ENCODE peak calls at places on chromosomes 13 and 19, in nine cellular contexts. X is adrenal gland, Z is lower lobe of right lung, O is left ventricle myocardium inferior, E is mesenchymal stem cell, D is left lung, J is PC-9, T is spleen, P is heart right ventricle. W is an unnamed sample.

GRCh38 chr13:72379581-72379980 is 347.8 kb downstream of the MZT1 start:
- DNase-seq in X (no peak), Z (no peak), O (no peak), J (no peak), P (no peak), T (no peak), D (no peak), E (peak; percentile 6), W (no peak)

GRCh38 chr19:40326201-40326600 is 22.0 kb downstream of the C19orf47 start:
- DNase-seq in Z (no peak), O (no peak), T (no peak), J (no peak), E (no peak), X (no peak), P (no peak), D (peak; percentile 76), W (no peak)

GRCh38 chr13:80296638-80297037 is 44.3 kb downstream of the SPRY2 start:
- DNase-seq in J (no peak), T (no peak), D (no peak), Z (no peak), P (no peak), O (no peak), X (peak; percentile 14), E (no peak), W (no peak)

GRCh38 chr19:46913852-46914430 is 53.1 kb downstream of the ARHGAP35 start:
- DNase-seq in P (no peak), T (no peak), J (peak; percentile 91), D (no peak), E (peak; percentile 88), O (no peak), X (no peak), Z (no peak), W (no peak)

GRCh38 chr19:6674868-6675305 is 4.9 kb upstream of the TNFSF14 start:
- DNase-seq in Z (peak; percentile 73), E (peak; percentile 43), J (peak; percentile 79), O (peak; percentile 50), T (peak; percentile 93), X (peak; percentile 89), P (peak; percentile 47), D (peak; percentile 89), W (peak; percentile 48)

GRCh38 chr19:2761876-2762782 is 20.9 kb downstream of the SGTA start:
- DNase-seq in X (no peak), J (no peak), T (no peak), E (no peak), O (no peak), D (no peak), Z (no peak), P (no peak), W (no peak)

GRCh38 chr19:406999-407491 is 1.9 kb downstream of the C2CD4C start:
- DNase-seq in D (peak; percentile 76), J (no peak), E (no peak), Z (no peak), P (no peak), X (no peak), T (peak; percentile 54), O (no peak), W (no peak)

GRCh38 chr13:84279166-84279565 is 396.9 kb upstream of the SLITRK1 start:
- DNase-seq in Z (no peak), E (no peak), T (no peak), J (no peak), P (no peak), D (no peak), X (no peak), O (no peak), W (no peak)

DNA sequence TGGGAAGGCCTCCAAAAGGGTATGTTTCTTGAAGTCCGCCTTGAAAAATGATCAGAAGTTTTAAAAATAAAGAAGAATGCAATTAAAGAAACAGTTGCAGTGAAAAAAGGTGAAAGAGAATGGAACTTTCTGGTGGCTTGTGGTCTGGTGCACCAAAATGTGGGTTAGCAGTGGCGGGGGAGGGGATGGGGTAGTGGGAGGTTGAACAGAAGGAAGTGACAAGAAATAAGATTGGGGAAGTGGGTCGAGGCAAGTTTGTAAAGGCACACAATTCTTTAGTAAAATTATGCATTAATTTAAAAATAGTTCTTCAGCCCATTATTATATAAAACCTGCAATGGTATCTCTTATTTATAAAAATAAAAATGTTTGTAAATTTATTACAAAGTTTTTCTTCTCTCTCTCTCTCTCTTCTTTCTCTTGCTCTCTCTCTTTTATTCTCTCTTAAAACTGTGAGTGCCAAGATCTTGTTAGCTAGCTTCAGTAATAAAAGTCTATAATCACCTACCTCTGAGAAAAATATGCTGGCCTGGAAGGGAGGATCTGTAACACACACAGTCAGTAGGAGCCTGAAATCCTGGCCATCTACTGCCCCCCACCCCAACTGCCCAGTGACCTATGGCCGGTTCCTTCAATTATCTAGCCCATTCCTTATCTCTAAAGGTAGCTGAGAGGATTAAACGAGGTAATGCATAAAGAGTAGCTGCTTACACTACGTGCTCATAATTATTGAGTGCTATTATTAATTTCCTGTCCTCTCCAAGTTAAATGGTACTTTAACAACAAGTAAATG is 2.2 kb downstream of the LCP1 start:
- DNase-seq in O (peak; percentile 59), P (peak; percentile 40), T (peak; percentile 92), Z (peak; percentile 75), X (peak; percentile 45), D (no peak), J (no peak), E (no peak), W (no peak)
- H3K36me3 ChIP-seq in O (no peaks in the 10 kb centered on the region), P (no peaks in the 10 kb centered on the region), T (no peaks in the 10 kb centered on the region), Z (no peaks in the 10 kb centered on the region), X (no peaks in the 10 kb centered on the region), D (no peaks in the 10 kb centered on the region), J (peaks cover 6% of the 10 kb centered on the region), E (no peaks in the 10 kb centered on the region), W (no peaks in the 10 kb centered on the region)

GRCh38 chr19:56142087-56142787 is 1.1 kb downstream of the ZNF444 start:
- DNase-seq in O (no peak), E (no peak), D (no peak), T (no peak), Z (peak; percentile 73), J (peak; percentile 84), X (no peak), P (no peak), W (no peak)
- H3K4me1 ChIP-seq in O (peaks cover 23% of the 10 kb centered on the region), E (peaks cover 15% of the 10 kb centered on the region), D (peaks cover 6% of the 10 kb centered on the region), T (peaks cover 25% of the 10 kb centered on the region), Z (peaks cover 49% of the 10 kb centered on the region), J (peaks cover 36% of the 10 kb centered on the region), X (peaks cover 7% of the 10 kb centered on the region), P (peaks cover 12% of the 10 kb centered on the region), W (no peaks in the 10 kb centered on the region)

GRCh38 chr19:19224852-19225494 is 13.2 kb downstream of the NCAN start:
- DNase-seq in J (peak; percentile 57), X (peak; percentile 78), D (peak; percentile 95), Z (peak; percentile 87), P (peak; percentile 57), O (peak; percentile 54), E (peak; percentile 75), T (peak; percentile 94), W (no peak)

GRCh38 chr19:19224150-19224851 is 12.5 kb downstream of the NCAN start:
- DNase-seq in D (peak; percentile 10), J (no peak), T (no peak), E (no peak), P (no peak), O (no peak), Z (no peak), X (no peak), W (no peak)

GRCh38 chr19:19226663-19227062 is 14.9 kb downstream of the NCAN start:
- DNase-seq in J (no peak), P (no peak), Z (no peak), O (no peak), X (no peak), T (no peak), D (peak; percentile 31), E (no peak), W (no peak)

GRCh38 chr19:19227217-19227616 is 15.5 kb downstream of the NCAN start:
- DNase-seq in T (no peak), D (peak; percentile 29), X (no peak), E (no peak), O (no peak), J (no peak), P (no peak), Z (no peak), W (no peak)

DNA sequence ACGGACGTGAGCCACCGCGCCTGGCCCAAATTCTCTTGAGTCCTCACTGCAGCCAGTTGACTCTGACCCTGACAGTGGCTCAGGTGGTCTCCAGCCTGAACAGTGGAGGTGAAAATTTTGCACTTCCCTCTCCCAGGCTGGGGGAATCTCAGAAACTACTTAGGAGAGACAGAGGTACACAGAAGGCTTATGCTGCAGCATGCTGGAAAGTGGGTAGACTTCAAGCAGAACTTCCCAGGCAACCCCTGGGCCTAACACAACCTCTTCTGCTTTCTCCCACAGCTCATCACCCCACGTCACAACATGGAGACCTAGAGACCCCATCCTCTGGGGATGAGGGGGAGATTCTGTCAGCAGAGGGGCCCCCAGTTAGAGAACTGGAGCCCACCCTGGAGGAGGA is 14.4 kb downstream of the NCAN start:
- DNase-seq in E (no peak), J (no peak), T (no peak), P (no peak), D (peak; percentile 23), Z (no peak), X (no peak), O (no peak), W (no peak)
- H3K27me3 ChIP-seq in E (peaks cover 47% of the 10 kb centered on the region), J (peaks cover 83% of the 10 kb centered on the region), T (peaks cover 4% of the 10 kb centered on the region), P (peaks cover 8% of the 10 kb centered on the region), D (peaks cover 12% of the 10 kb centered on the region), Z (peaks cover 45% of the 10 kb centered on the region), X (peaks cover 14% of the 10 kb centered on the region), O (peaks cover 78% of the 10 kb centered on the region), W (peaks cover 4% of the 10 kb centered on the region)

DNA sequence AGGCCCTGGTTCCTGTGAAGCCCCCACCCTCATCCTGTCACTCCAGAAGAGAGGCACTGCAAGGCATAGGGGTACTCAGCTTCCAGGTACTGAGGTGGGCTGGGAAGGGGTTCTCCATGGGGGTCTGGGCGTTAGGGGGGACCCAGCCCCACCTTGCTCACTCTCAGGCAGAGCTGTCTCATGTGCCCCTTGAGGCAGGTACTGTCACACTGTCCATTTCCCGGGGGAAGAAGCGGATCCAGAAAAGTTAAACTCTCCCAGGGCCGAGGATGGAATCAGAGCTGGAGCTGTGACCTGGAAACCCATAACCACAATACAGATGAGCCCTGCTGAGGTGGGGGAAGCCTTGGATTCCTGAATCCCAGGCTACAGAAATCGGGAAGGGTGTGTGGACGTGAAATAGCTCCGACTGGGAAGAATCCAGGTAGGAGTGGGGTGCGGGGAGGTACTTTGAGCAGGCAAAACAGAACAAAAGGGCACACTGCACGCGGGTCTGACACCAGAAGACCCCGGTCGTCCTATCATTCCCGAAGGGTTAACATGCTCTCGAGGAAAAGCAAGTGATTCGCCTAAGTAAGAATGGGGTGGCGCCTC is 529 bp upstream of the USE1 start:
- DNase-seq in Z (no peak), T (peak; percentile 75), P (no peak), E (no peak), J (no peak), D (no peak), O (no peak), X (no peak), W (no peak)
- H3K36me3 ChIP-seq in Z (peaks cover 65% of the 10 kb centered on the region), T (no peaks in the 10 kb centered on the region), P (peaks cover 78% of the 10 kb centered on the region), E (peaks cover 67% of the 10 kb centered on the region), J (peaks cover 6% of the 10 kb centered on the region), D (peaks cover 67% of the 10 kb centered on the region), O (peaks cover 69% of the 10 kb centered on the region), X (peaks cover 51% of the 10 kb centered on the region), W (peaks cover 7% of the 10 kb centered on the region)

DNA sequence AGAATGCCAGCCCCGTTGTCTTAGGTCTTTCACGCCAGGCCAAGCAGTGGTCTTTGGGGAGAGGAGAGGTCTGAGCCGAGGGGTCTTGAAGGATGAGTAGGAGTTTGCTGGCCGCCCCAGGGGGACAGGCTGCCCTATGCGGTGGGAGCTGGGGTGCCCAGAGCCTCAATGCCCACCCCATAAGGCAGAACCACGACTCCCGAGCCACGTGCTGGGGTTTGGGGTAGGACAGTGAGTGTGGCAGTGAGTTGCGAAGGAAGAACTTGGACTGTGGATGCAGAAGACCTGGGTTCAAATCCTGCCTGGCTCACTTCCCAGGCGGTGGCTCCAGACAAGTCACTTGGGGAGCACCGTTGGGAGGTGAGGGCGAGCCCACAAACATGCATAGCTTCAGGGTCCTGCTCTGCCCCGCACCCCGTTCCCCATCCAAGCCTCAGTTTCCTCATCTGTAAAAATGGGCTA is 5.5 kb downstream of the RAB11B start:
- DNase-seq in E (no peak), Z (no peak), P (no peak), J (no peak), O (no peak), T (no peak), D (no peak), X (no peak), W (no peak)
- H3K4me1 ChIP-seq in E (peaks cover 62% of the 10 kb centered on the region), Z (peaks cover 72% of the 10 kb centered on the region), P (peaks cover 62% of the 10 kb centered on the region), J (peaks cover 24% of the 10 kb centered on the region), O (peaks cover 80% of the 10 kb centered on the region), T (peaks cover 63% of the 10 kb centered on the region), D (peaks cover 27% of the 10 kb centered on the region), X (peaks cover 35% of the 10 kb centered on the region), W (no peaks in the 10 kb centered on the region)

W was measured in iPS DF 6.9.